ENCODE peak calls at places on chromosome 17, in four cellular contexts. U is CD4-positive, alpha-beta T cell; E is IMR-90; S is psoas muscle. Z is an unnamed sample.

GRCh38 chr17:72592242-72592966 is 471.6 kb downstream of the SOX9 start:
- DNase-seq in E (peak), U (peak), S (peak), Z (peak)

GRCh38 chr17:3965123-3965800 is 1.0 kb upstream of the ATP2A3 start:
- DNase-seq in S (no peak), E (no peak), U (peak), Z (no peak)

GRCh38 chr17:32445976-32446375 is 1.7 kb downstream of the PSMD11 start:
- DNase-seq in S (no peak), U (no peak), E (peak), Z (no peak)

GRCh38 chr17:43829738-43830137 is 3.2 kb downstream of the MPP3 start:
- DNase-seq in E (no peak), S (no peak), U (no peak), Z (no peak)

GRCh38 chr17:75777243-75777922 is 7.2 kb upstream of the UNK start:
- DNase-seq in S (no peak), E (no peak), U (no peak), Z (no peak)

GRCh38 chr17:700504-701094 is 14.0 kb downstream of the VPS53 start:
- DNase-seq in S (no peak), E (peak), U (no peak), Z (peak)

GRCh38 chr17:4580291-4580690 is 4.0 kb upstream of the SMTNL2 start:
- DNase-seq in U (no peak), S (no peak), E (no peak), Z (no peak)

GRCh38 chr17:57400648-57401047 is 144.3 kb downstream of the MSI2 start:
- DNase-seq in S (no peak), U (no peak), E (peak), Z (no peak)

GRCh38 chr17:78272181-78272913 is 40.9 kb downstream of the TMEM235 start:
- DNase-seq in U (peak), S (no peak), E (peak), Z (peak)

GRCh38 chr17:80491478-80492342 is 15.3 kb upstream of the NPTX1 start:
- DNase-seq in S (no peak), U (no peak), E (no peak), Z (no peak)

GRCh38 chr17:49910094-49910857 is 58.7 kb upstream of the DLX4 start:
- DNase-seq in S (no peak), U (no peak), E (no peak), Z (no peak)

GRCh38 chr17:13931111-13931526 is 138.2 kb upstream of the COX10 start:
- DNase-seq in U (no peak), E (peak), S (no peak), Z (no peak)

GRCh38 chr17:18951941-18952842 is at the start of gene SLC5A10:
- DNase-seq in U (no peak), E (no peak), S (no peak), Z (no peak)

GRCh38 chr17:64739316-64740058 is 77.4 kb upstream of the SMURF2 start:
- DNase-seq in U (no peak), E (peak), S (peak), Z (no peak)

GRCh38 chr17:261640-262039 is 80.2 kb upstream of the DOC2B start:
- DNase-seq in U (no peak), E (no peak), S (no peak), Z (no peak)

GRCh38 chr17:37466471-37466870 is 23.2 kb upstream of the DUSP14 start:
- DNase-seq in S (no peak), U (no peak), E (no peak), Z (peak)

GRCh38 chr17:33936764-33937163 is 318.3 kb upstream of the CCL2 start:
- DNase-seq in U (no peak), E (no peak), S (no peak), Z (no peak)

GRCh38 chr17:34199932-34200534 is 55.1 kb upstream of the CCL2 start:
- DNase-seq in U (peak), E (peak), S (peak), Z (peak)

GRCh38 chr17:3685174-3685812 is 10.7 kb downstream of the P2RX5 start:
- DNase-seq in U (no peak), E (no peak), S (no peak), Z (no peak)

DNA sequence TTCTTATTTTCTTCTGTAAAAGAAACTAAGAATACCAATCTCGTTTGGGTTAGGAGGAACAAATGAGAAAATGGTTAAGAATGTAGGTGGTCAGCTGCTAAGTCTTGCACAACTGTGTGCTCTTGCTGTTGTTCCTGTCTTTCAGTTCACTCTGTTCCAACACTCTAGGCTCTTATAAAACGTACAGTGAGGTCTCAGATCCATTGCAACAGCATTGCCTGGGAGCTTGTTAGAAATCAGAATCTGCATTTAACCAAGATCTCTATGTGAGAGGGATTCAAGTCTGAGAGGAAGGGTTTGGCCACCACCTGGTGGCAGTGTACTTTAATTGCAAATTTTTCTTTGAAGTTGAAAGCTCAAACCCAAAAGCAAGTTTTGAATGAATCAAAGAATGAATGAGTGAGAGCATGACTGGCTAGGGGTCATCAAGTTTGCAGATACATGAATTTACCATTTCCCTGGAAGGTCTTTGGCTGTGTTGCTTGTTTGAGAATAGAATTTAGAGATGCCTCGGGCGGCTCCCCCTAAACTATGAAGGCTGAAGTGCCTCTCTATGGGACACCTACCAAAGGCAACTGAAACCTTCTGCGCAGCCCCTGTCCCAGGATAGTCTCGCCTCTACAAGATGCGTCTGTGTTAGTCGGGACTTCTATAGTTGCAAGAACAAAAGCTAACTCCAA is 2.5 kb downstream of the ALOX15B start:
- DNase-seq in E (peak), U (no peak), S (no peak), Z (peak)
- TF ChIP-seq CTCF in E (peak), U (peak), S (peak), Z (peak)

GRCh38 chr17:70654706-70655105 is 485.4 kb downstream of the KCNJ2 start:
- DNase-seq in S (no peak), E (no peak), U (no peak), Z (no peak)

GRCh38 chr17:70661342-70662222 is 492.2 kb downstream of the KCNJ2 start:
- DNase-seq in U (no peak), S (no peak), E (peak), Z (no peak)

GRCh38 chr17:70655179-70655578 is 485.8 kb downstream of the KCNJ2 start:
- DNase-seq in S (no peak), E (no peak), U (no peak), Z (no peak)

GRCh38 chr17:70658324-70658723 is 489.0 kb downstream of the KCNJ2 start:
- DNase-seq in U (no peak), E (no peak), S (no peak), Z (no peak)

DNA sequence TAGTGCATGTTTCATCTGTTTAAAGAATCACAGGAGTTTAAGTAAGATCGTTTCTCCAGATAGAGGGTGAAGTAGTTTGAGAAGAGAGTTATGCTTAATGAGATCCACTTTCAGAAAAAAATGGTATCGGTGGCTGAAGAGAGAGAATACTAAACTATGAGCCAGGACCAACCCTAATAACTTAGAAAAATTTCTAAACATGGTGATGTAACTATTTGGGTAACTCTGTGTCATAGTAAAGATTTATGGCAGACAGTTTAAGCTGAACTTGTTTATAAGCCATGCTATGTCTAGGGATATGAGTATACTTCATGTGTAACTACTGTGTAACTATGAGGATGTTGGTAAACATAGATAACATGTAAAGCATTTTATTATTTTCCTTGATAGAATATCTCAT is 489.5 kb downstream of the KCNJ2 start:
- DNase-seq in S (no peak), E (no peak), U (no peak), Z (no peak)
- H3K27ac ChIP-seq in S (no peak), E (no peak), U (no peak), Z (no peak)

DNA sequence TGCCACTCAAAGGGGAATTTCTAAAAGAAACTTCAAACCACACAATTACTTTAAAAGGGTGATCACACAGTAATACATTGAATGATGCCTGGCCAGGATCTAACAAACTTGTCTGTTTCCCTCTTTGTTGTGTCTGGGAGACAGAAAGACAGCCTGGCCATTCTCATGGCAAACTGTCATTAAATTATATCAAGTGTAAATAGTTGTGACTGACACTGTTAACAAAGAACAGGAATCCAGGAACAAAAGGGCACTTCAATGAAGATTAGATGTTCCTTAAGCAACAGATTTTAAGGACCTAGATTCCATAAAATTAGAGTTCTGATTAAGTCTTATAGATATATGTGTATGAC is 383.6 kb downstream of the KCNJ2 start:
- DNase-seq in E (no peak), S (no peak), U (no peak), Z (no peak)
- TF ChIP-seq CTCF in E (no peak), S (no peak), U (no peak), Z (no peak)

DNA sequence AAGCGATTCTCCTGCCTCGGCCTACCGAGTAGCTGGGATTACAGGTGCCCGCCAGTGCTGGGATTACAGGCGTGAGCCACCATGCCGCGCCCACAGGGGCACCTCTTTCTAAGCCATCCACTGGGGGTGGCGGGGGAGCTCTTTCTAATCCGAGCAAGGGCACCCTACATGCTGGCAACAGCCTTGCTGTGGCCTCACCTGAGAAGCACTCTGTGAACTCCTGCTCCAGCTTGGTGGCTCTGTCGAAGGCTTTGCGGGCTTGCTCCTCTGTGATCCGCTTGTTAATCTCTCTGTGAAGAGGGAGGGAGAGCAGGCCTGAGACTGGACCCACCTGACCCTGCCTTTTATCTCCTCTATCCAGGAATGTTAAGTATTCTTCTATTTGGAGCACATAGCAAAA is 11.9 kb upstream of the ASGR1 start:
- DNase-seq in E (no peak), U (no peak), S (no peak), Z (no peak)
- H3K27ac ChIP-seq in E (no peak), U (no peak), S (no peak), Z (no peak)

DNA sequence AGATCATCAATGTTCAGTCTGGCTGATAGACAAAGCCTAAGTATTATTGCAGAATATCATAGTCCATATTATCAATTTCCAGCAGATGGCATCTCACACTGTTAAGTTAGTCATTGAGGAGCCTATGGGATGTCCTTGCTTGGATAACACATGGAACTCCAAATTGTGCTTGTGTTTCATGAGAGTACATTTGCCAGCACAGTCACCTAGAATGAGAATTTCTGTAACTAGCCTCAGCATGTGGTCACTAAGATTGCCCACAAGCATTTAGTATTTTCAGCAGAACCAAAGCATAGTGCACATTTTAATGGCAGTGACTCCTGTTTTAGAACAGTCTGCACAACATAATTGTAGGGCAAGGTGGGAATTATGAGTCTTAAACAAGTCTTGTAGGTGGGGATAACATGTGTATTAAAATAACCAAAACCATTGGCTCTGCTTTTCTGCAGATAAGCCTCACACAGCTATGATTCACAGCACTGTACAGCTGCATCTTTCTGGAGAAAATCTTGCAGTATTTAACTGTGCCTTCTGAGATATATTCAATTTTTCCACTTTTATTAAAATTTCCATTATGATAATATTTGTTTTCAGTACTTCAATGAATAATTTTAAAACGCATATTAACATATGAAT is 882.8 kb upstream of the SOX9 start:
- DNase-seq in U (no peak), E (peak), S (no peak), Z (peak)
- TF ChIP-seq CTCF in U (no peak), E (peak), S (no peak), Z (peak)

DNA sequence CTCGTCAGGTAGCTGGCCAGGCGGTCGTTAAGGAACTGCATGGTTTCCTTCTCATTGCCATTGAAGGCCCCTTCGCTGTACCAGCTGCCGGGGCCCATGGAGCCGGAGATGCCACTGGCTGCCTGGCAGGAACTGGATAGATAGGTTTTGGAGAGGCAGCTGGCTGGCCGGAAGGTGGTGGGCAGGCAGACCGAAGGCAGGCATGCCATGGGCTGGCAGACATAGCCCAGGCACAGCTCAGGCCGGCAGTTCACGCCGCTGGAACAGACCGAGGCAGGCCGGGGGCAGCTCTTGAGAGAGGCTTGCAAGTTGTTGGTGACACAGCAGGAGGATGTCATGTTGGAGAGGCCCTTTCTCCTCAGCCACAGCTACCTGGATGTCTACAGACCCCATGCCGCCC is at the start of gene KRT32:
- DNase-seq in U (no peak), E (no peak), S (no peak), Z (no peak)
- H3K27ac ChIP-seq in U (no peak), E (no peak), S (no peak), Z (no peak)

DNA sequence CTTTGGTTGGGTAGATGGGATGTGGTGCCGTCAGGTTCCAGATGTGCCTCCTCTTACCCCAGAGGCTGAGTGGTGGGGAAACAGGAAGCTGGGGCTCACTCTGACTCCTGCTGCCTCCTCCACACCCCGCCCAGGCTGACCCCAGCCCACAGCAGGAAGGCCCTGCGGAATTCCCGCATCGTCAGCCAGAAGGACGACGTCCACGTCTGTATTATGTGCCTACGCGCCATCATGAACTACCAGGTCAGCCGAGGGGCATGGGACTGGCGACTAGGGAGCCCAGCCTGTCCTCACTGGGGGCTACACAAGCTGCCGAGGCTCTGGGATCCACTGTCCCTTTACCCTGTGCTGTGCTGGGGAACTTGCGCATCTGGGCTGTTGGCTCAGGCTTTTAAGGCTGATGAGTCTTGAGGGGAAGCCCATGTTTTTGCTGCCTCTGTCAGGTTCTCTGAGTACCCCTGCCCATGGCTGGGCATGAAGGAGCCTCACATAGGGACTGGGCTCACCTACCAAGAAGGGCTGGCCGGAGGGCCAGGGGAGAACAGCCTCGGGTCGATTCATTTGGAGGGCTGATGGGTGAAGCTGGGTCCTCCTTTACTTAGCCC is 14.4 kb downstream of the FMNL1 start:
- DNase-seq in S (no peak), E (no peak), U (no peak), Z (no peak)
- TF ChIP-seq CTCF in S (no peak), E (no peak), U (peak), Z (peak)